ENCODE peak calls at places on chromosomes 2 and 18, in four cellular contexts. X is IMR-90, N is K562, Q is GM12878. E is an unnamed sample.

GRCh38 chr2:121491566-121491965 is 39.1 kb upstream of the RNU4ATAC start:
- DNase-seq in N (no peak), X (no peak), Q (no peak), E (no peak)

GRCh38 chr2:31987454-31987853 is 23.4 kb downstream of the MEMO1 start:
- DNase-seq in X (peak), N (no peak), Q (no peak), E (no peak)

GRCh38 chr2:162888641-162889040 is 50.1 kb upstream of the KCNH7 start:
- DNase-seq in N (no peak), Q (no peak), X (no peak), E (no peak)

GRCh38 chr2:72031346-72032115 is 116.1 kb downstream of the CYP26B1 start:
- DNase-seq in N (no peak), Q (no peak), X (no peak), E (peak)

GRCh38 chr2:205655775-205656425 is 26.4 kb upstream of the NRP2 start:
- DNase-seq in N (no peak), X (no peak), Q (no peak), E (peak)

GRCh38 chr2:100857915-100858314 is 38.0 kb downstream of the NPAS2 start:
- DNase-seq in N (no peak), X (peak), Q (no peak), E (no peak)

GRCh38 chr2:8571792-8572499 is 109.9 kb upstream of the ID2 start:
- DNase-seq in Q (no peak), X (no peak), N (no peak), E (no peak)

GRCh38 chr2:120520929-120521912 is 175.3 kb downstream of the INHBB start:
- DNase-seq in N (peak), X (peak), Q (no peak), E (peak)

GRCh38 chr18:29879763-29880162 is 1162.8 kb downstream of the DSC3 start:
- DNase-seq in N (no peak), X (no peak), Q (no peak), E (no peak)

GRCh38 chr2:215973954-215974699 is 39.2 kb downstream of the MREG start:
- DNase-seq in X (no peak), N (no peak), Q (no peak), E (no peak)

GRCh38 chr2:28729698-28730097 is 21.9 kb upstream of the PPP1CB start:
- DNase-seq in Q (no peak), N (no peak), X (peak), E (no peak)

GRCh38 chr2:58918138-58918537 is 677.0 kb upstream of the FANCL start:
- DNase-seq in Q (no peak), N (no peak), X (peak), E (no peak)

GRCh38 chr2:71605781-71606241 is 152.4 kb downstream of the DYSF start:
- DNase-seq in N (no peak), X (no peak), Q (no peak), E (no peak)

GRCh38 chr18:48847807-48848486 is 102.8 kb downstream of the SMAD7 start:
- DNase-seq in X (no peak), N (no peak), Q (no peak), E (no peak)

GRCh38 chr2:240405133-240405532 is 30.3 kb upstream of the GPC1 start:
- DNase-seq in Q (no peak), N (no peak), X (no peak), E (no peak)

GRCh38 chr2:217935245-217935879 is 67.4 kb downstream of the TNS1 start:
- DNase-seq in Q (no peak), N (no peak), X (peak), E (no peak)

GRCh38 chr2:176637497-176638166 is 368.4 kb downstream of the MTX2 start:
- DNase-seq in N (no peak), Q (no peak), X (peak), E (peak)

GRCh38 chr2:112195167-112195766 is 57.1 kb downstream of the FBLN7 start:
- DNase-seq in Q (no peak), X (no peak), N (no peak), E (no peak)

GRCh38 chr18:2965797-2966196 is 47.1 kb downstream of the LPIN2 start:
- DNase-seq in Q (no peak), N (no peak), X (no peak), E (no peak)

GRCh38 chr18:76686737-76687231 is 135.6 kb upstream of the ZNF236 start:
- DNase-seq in N (no peak), Q (peak), X (peak), E (peak)

GRCh38 chr18:30682667-30683066 is 359.9 kb downstream of the DSC3 start:
- DNase-seq in N (no peak), Q (no peak), X (no peak), E (no peak)

GRCh38 chr2:135775420-135775819 is 33.8 kb downstream of the UBXN4 start:
- DNase-seq in N (no peak), X (peak), Q (no peak), E (no peak)

GRCh38 chr2:239905306-239905705 is 119.8 kb downstream of the NDUFA10 start:
- DNase-seq in N (no peak), Q (no peak), X (no peak), E (no peak)

GRCh38 chr2:218166791-218167190 is at the start of gene CXCR1:
- DNase-seq in N (no peak), Q (no peak), X (no peak), E (no peak)

GRCh38 chr2:109448946-109449788 is 164.6 kb downstream of the SEPTIN10 start:
- DNase-seq in N (no peak), Q (no peak), X (no peak), E (no peak)

GRCh38 chr2:27171351-27171848 is 22.6 kb downstream of the TCF23 start:
- DNase-seq in Q (no peak), N (no peak), X (no peak), E (no peak)

GRCh38 chr2:27178469-27178868 is 29.7 kb downstream of the TCF23 start:
- DNase-seq in N (no peak), X (no peak), Q (no peak), E (no peak)

GRCh38 chr2:27177441-27178351 is 28.9 kb downstream of the TCF23 start:
- DNase-seq in Q (no peak), X (no peak), N (no peak), E (no peak)

GRCh38 chr2:27175330-27175729 is 26.5 kb downstream of the TCF23 start:
- DNase-seq in X (no peak), Q (no peak), N (no peak), E (no peak)

DNA sequence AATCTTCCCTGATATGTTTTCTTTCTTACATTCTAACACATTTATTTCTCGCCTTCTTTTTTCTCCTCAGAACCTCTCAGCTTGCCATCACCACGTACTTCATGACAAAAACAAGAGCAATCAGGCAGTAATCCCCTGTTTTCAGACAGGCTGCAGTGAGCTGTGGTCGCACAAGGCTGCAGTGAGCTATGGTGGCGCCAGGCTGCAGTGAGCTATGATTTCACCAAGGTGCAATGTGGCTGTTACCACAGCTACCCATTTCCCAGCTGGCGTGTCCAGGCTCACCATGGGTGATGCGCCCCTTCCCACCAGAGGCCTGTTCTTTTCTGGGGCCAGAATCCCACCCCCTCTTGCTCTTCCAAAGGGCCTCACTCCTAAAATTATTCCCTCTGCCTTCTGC is 25.8 kb downstream of the TCF23 start:
- DNase-seq in Q (no peak), N (no peak), X (no peak), E (no peak)
- TF ChIP-seq CHD1 in Q (no peak), N (no peak), X (no peak), E (no peak)

GRCh38 chr2:74374509-74375205 is 5.5 kb downstream of the DCTN1 start:
- DNase-seq in Q (no peak), N (peak), X (peak), E (peak)

GRCh38 chr2:74372674-74373073 is 7.4 kb downstream of the DCTN1 start:
- DNase-seq in N (no peak), Q (no peak), X (no peak), E (no peak)

GRCh38 chr2:74371421-74371820 is 8.7 kb downstream of the DCTN1 start:
- DNase-seq in Q (no peak), X (no peak), N (no peak), E (no peak)

GRCh38 chr2:74373985-74374384 is 6.1 kb downstream of the DCTN1 start:
- DNase-seq in Q (no peak), X (no peak), N (no peak), E (peak)

GRCh38 chr2:74373189-74373588 is 6.9 kb downstream of the DCTN1 start:
- DNase-seq in X (no peak), Q (no peak), N (no peak), E (no peak)
- TF ChIP-seq CHD1 in X (no peak), Q (no peak), N (no peak), E (no peak)

DNA sequence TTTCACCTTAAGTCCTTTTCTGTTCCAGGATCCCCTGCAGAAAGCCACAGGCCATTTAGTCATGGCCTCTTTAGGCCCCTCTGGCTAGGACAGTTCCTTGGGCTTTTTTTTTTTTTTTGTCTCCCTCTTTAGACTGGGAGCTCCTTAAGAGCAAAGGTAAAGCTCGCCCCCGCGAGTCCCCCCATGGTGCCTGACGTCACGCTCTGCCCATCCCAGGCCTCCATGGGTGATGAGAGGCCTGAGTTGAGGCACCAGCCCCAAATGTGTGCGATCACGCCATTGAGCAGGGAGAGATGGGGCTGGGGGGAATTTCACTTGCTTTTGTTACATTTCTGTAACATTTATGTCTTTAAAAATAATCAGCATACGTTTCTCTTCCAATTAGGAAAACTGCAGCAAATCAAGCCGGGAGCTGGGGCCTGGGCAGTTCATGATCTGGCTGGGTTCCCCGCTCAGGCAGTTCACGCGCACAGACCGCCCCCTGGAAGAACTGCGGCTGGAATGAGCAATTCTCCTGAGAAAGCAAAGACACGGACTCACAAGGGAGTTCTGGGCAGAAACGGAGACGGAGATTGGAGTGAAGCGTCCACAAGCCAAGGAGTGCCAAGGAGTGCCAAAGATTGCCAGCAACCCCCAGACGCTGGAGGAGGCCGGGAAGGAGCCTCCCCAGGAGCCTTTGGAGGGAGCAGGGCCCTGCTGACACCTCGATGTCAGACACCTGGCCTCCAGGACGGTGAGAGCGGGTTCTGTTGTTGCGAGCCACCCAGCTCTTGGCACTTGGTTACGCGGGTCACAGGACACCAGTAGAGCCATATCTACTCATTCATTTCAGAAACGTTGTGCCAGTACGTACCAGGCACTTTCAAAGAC is 108.4 kb upstream of the ODC1 start:
- DNase-seq in Q (no peak), X (no peak), N (no peak), E (no peak)
- TF ChIP-seq CHD1 in Q (no peak), X (no peak), N (no peak), E (no peak)

GRCh38 chr2:219562049-219563020 is 9.0 kb downstream of the OBSL1 start:
- DNase-seq in Q (no peak), N (no peak), X (no peak), E (no peak)

GRCh38 chr2:219561179-219562048 is 9.9 kb downstream of the OBSL1 start:
- DNase-seq in X (no peak), Q (no peak), N (no peak), E (no peak)

GRCh38 chr2:219560893-219561178 is 10.5 kb downstream of the OBSL1 start:
- DNase-seq in X (no peak), Q (no peak), N (no peak), E (no peak)

GRCh38 chr2:219559156-219559915 is 12.0 kb downstream of the OBSL1 start:
- DNase-seq in N (no peak), X (no peak), Q (no peak), E (no peak)

DNA sequence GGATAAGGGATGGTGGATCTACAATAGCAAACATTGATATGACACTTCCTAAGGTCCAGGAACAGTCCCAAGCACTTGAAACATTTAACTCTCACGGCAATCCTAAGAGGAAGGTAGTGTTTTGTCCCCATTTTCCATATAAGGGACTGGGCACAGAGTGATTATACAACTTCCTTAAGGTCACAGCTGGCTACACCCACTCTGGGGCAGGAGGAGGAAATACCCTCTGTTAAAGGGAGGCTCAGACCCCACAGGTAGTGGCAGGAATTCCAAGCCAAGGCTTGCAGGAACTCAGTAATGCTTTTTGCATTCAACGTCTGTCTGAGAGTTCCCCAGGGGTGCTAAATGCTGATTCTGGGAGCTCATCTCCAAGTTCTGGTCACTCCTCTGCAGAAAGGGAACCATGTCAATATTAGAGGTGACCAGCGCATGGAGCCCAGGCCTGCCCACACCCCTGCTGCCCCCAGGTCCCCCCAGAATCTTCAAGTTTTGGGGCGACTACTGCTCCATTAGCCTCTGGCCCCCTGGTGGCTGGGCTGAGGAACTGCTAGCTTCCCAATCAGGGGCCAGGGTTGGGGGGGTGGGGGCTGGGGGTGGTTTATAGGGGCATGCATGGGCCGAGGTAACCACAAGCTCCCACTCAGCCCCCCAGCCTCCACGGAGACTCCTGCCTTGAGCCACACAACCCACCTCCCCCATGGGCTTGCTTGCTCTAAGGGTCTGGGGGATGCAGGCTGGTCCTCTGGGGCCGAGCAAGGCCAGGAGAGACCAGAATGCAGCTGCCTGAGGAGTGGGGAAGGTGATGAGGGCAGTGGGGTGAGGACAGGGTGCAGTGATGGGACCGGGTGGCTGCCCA is 11.1 kb downstream of the OBSL1 start:
- DNase-seq in Q (no peak), N (no peak), X (no peak), E (no peak)
- TF ChIP-seq CHD1 in Q (no peak), N (no peak), X (no peak), E (no peak)

GRCh38 chr2:22826658-22827165 is 558.3 kb upstream of the KLHL29 start:
- DNase-seq in Q (no peak), X (no peak), N (no peak), E (no peak)
- TF ChIP-seq CHD1 in Q (no peak), X (no peak), N (no peak), E (no peak)

DNA sequence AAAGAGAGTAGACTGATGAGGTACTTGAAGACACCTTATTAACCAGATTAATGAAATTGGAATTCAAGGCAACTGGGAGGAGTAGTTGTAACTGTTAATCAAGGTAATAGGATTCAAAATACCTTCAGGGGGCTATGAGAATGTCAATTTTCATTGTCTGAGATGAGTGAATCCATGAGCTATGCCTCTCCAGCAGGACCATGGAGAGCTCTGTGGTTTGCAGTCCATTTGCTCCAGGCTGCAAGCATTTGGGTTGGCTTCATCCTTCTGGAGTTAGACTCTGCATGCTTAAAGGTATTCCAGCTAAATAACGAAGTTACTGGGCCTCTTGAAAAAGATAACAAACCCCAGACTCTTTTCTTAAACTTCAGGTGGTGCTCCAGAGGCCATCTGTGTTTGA is 207.0 kb upstream of the SLC8A1 start:
- DNase-seq in X (peak), N (no peak), Q (no peak), E (no peak)
- TF ChIP-seq CHD1 in X (no peak), N (no peak), Q (no peak), E (no peak)

GRCh38 chr2:234258562-234259141 is 208.2 kb downstream of the SPP2 start:
- DNase-seq in X (peak), Q (no peak), N (no peak), E (no peak)
- TF ChIP-seq CHD1 in X (no peak), Q (no peak), N (no peak), E (no peak)

GRCh38 chr2:18611604-18612003 is 22.2 kb upstream of the NT5C1B start:
- DNase-seq in N (no peak), X (no peak), Q (no peak), E (no peak)
- TF ChIP-seq CHD1 in N (no peak), X (no peak), Q (no peak), E (no peak)

GRCh38 chr2:225354281-225354774 is 45.2 kb upstream of the NYAP2 start:
- DNase-seq in X (peak), Q (no peak), N (peak), E (no peak)
- TF ChIP-seq CHD1 in X (no peak), Q (no peak), N (no peak), E (no peak)

GRCh38 chr18:56661414-56662101 is 10.4 kb downstream of the WDR7 start:
- DNase-seq in N (no peak), X (peak), Q (no peak), E (no peak)
- TF ChIP-seq CHD1 in N (no peak), X (no peak), Q (no peak), E (no peak)

E was measured in H1.